ENCODE peak calls at places on chromosomes 7 and 10, in four cellular contexts. G is spleen, S is AG10803, F is AG09319. N is an unnamed sample.

GRCh38 chr7:77989981-77990566 is 191.5 kb downstream of the PHTF2 start:
- DNase-seq in S (no peak), G (no peak), F (no peak), N (peak; percentile 38)

GRCh38 chr10:126500185-126500584 is 111.9 kb upstream of the ADAM12 start:
- DNase-seq in F (no peak), S (no peak), G (no peak), N (no peak)

GRCh38 chr10:116598326-116598725 is 7.6 kb downstream of the PNLIPRP1 start:
- DNase-seq in S (no peak), G (no peak), F (no peak), N (no peak)

GRCh38 chr10:130993612-130994011 is 317.9 kb downstream of the TCERG1L start:
- DNase-seq in S (no peak), G (no peak), F (no peak), N (no peak)

GRCh38 chr7:64768824-64769223 is 25.4 kb upstream of the ZNF138 start:
- DNase-seq in S (no peak), F (no peak), G (no peak), N (no peak)

GRCh38 chr10:100359529-100360150 is 12.6 kb downstream of the SCD start:
- DNase-seq in G (no peak), F (no peak), S (no peak), N (no peak)

GRCh38 chr7:155258233-155258575 is 39.5 kb upstream of the INSIG1 start:
- DNase-seq in F (peak; percentile 60), G (no peak), S (peak; percentile 96), N (no peak)

GRCh38 chr7:2269468-2270460 is 27.7 kb downstream of the NUDT1 start:
- DNase-seq in S (peak; percentile 38), G (no peak), F (no peak), N (no peak)

GRCh38 chr7:2680792-2681490 is 7.1 kb upstream of the AMZ1 start:
- DNase-seq in F (no peak), G (peak; percentile 91), S (peak; percentile 63), N (peak; percentile 72)

GRCh38 chr10:59880976-59881510 is 25.3 kb downstream of the CCDC6 start:
- DNase-seq in G (no peak), F (no peak), S (no peak), N (peak; percentile 93)

GRCh38 chr10:34711500-34711899 is 103.6 kb downstream of the PARD3 start:
- DNase-seq in F (no peak), S (no peak), G (no peak), N (no peak)

GRCh38 chr10:100327007-100327700 is 2.9 kb downstream of the PKD2L1 start:
- DNase-seq in S (peak; percentile 47), F (no peak), G (peak; percentile 86), N (peak; percentile 73)

GRCh38 chr7:140231779-140232491 is 55.2 kb upstream of the KDM7A start:
- DNase-seq in F (no peak), G (no peak), S (no peak), N (peak; percentile 46)

GRCh38 chr7:30815016-30815854 is 44.0 kb downstream of the MINDY4 start:
- DNase-seq in F (no peak), G (no peak), S (peak; percentile 54), N (no peak)

GRCh38 chr10:112811741-112812551 is 138.1 kb upstream of the TCF7L2 start:
- DNase-seq in F (peak; percentile 89), S (peak; percentile 95), G (no peak), N (no peak)

GRCh38 chr10:79019441-79019840 is 49.3 kb upstream of the ZMIZ1 start:
- DNase-seq in F (no peak), S (no peak), G (peak; percentile 32), N (no peak)

GRCh38 chr7:127550247-127550646 is 35.1 kb downstream of the GCC1 start:
- DNase-seq in S (no peak), G (no peak), F (no peak), N (no peak)
- TF ChIP-seq CTCF in S (peak; percentile 38), G (no peak), F (no peak), N (no peak)

DNA sequence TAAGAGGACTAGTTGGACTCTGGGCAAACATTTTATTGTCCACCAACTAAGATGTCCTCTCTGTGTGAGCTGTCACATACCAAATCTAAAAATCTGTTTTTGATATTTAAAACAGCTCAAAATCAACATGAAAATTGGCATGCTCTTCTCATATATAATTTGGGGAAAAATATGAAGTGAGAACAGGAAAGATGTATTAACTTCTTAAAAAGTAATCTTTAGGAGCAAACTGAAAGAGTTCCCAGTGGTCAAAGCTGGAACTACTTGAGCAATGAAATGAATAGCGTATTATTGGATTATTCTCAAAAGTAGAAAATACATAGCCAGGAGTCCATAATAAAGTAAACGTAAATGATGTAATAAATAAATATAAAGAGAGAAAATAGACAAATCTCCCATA is 147.2 kb downstream of the DYNC1I1 start:
- DNase-seq in S (no peak), G (no peak), F (no peak), N (no peak)
- TF ChIP-seq CTCF in S (peak; percentile 30), G (no peak), F (peak; percentile 7), N (no peak)

GRCh38 chr7:21526007-21526406 is 16.8 kb upstream of the DNAH11 start:
- DNase-seq in G (no peak), F (no peak), S (no peak), N (no peak)
- TF ChIP-seq CTCF in G (no peak), F (peak; percentile 25), S (peak; percentile 47), N (no peak)

GRCh38 chr10:7494034-7494433 is 83.2 kb upstream of the SFMBT2 start:
- DNase-seq in G (no peak), F (no peak), S (no peak), N (no peak)
- TF ChIP-seq CTCF in G (no peak), F (no peak), S (no peak), N (no peak)

GRCh38 chr7:519429-519973 is at the start of gene PDGFA:
- DNase-seq in S (peak; percentile 57), G (no peak), F (no peak), N (peak; percentile 27)

GRCh38 chr7:518630-519428 is 817 bp downstream of the PDGFA start:
- DNase-seq in S (peak; percentile 79), G (no peak), F (no peak), N (peak; percentile 58)

GRCh38 chr7:520503-521161 is 986 bp upstream of the PDGFA start:
- DNase-seq in G (no peak), S (no peak), F (no peak), N (peak; percentile 24)

GRCh38 chr7:521221-522070 is 1.8 kb upstream of the PDGFA start:
- DNase-seq in S (peak; percentile 45), F (no peak), G (no peak), N (peak; percentile 47)

GRCh38 chr7:519974-520458 is 370 bp upstream of the PDGFA start:
- DNase-seq in S (peak; percentile 66), F (no peak), G (no peak), N (peak; percentile 27)
- TF ChIP-seq CTCF in S (no peak), F (no peak), G (no peak), N (peak; percentile 28)

GRCh38 chr7:70040971-70041766 is 442.9 kb downstream of the AUTS2 start:
- DNase-seq in G (no peak), F (no peak), S (peak; percentile 48), N (no peak)
- TF ChIP-seq CTCF in G (no peak), F (peak; percentile 42), S (peak; percentile 66), N (peak; percentile 11)

GRCh38 chr7:151143261-151144015 is 24.1 kb downstream of the GBX1 start:
- DNase-seq in G (peak; percentile 68), F (no peak), S (peak; percentile 6), N (no peak)

GRCh38 chr7:151140826-151141225 is 26.7 kb downstream of the GBX1 start:
- DNase-seq in F (no peak), S (no peak), G (no peak), N (no peak)

GRCh38 chr7:151141281-151141854 is 26.1 kb downstream of the GBX1 start:
- DNase-seq in G (no peak), F (no peak), S (no peak), N (no peak)

GRCh38 chr7:151141855-151142685 is 25.4 kb downstream of the GBX1 start:
- DNase-seq in S (no peak), G (peak; percentile 64), F (no peak), N (no peak)

GRCh38 chr7:151142686-151143040 is 24.8 kb downstream of the GBX1 start:
- DNase-seq in F (no peak), S (no peak), G (peak; percentile 56), N (no peak)
- TF ChIP-seq CTCF in F (no peak), S (no peak), G (no peak), N (no peak)

DNA sequence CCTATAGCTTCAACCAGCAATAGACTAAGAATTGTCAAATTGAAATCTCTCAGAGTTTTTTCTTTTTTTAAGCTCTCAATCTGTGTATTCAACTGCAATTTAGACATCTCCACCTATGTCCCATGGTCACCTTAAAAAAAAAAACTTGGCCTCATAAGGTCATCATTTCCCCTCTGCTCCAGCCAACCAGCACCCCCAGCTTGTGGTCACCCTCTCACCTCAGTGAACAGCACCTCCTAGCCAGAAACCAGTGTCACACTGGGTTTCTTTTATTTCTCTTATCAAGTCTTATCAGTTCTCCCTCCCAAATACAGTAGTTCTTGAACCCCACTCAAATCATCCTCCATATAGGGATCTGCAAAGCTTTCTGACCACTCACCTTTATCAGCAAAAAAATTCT is 4.0 kb downstream of the ITGB1 start:
- DNase-seq in G (no peak), S (no peak), F (no peak), N (no peak)
- TF ChIP-seq CTCF in G (no peak), S (no peak), F (no peak), N (no peak)

DNA sequence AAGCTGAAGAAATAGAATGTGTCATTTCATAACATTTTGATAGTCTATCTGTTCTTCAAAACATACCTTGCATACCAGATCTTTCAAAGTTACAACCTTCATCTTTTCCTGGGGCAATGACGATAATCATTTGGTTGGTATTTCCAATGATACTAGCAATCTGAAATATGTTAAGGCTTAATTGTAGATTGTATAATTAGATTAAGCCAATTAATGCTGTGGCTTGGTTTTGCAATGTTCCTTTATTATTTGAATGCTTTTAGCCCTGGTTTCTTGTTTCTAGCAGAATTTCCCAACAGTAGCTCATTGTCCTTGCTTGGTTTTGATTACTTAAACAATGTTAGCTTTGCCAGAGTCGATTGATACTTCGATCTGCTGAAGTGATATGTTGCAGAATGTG is 84.6 kb downstream of the CABCOCO1 start:
- DNase-seq in G (no peak), S (peak; percentile 1), F (no peak), N (no peak)
- TF ChIP-seq CTCF in G (no peak), S (no peak), F (no peak), N (no peak)

N was measured in activated CD8-positive, alpha-beta T cell treated with anti-CD3 and anti-CD28 coated beads for 36 hours.